ENCODE peak calls at places on chromosomes 7 and 10, in five cellular contexts. S is body of pancreas, K is heart left ventricle, W is HCT116, L is tibial nerve. Z is an unnamed sample.

GRCh38 chr10:61616611-61617010 is 46.1 kb upstream of the CABCOCO1 start:
- DNase-seq in S (no peak), L (no peak), K (no peak), W (no peak), Z (no peak)

GRCh38 chr10:101772895-101773761 is 2.8 kb downstream of the FGF8 start:
- DNase-seq in L (no peak), S (no peak), K (no peak), W (no peak), Z (peak)

GRCh38 chr7:134693256-134693655 is 46.6 kb downstream of the BPGM start:
- DNase-seq in L (no peak), W (no peak), S (no peak), K (no peak), Z (no peak)

GRCh38 chr10:117413928-117414618 is 38.8 kb upstream of the PDZD8 start:
- DNase-seq in S (no peak), K (no peak), L (no peak), W (no peak), Z (peak)

GRCh38 chr7:6448943-6449543 is 1.3 kb upstream of the DAGLB start:
- DNase-seq in L (no peak), K (no peak), S (peak), W (no peak), Z (no peak)

GRCh38 chr10:68371604-68372003 is 35.5 kb downstream of the RUFY2 start:
- DNase-seq in W (no peak), S (no peak), L (no peak), K (no peak), Z (no peak)

GRCh38 chr7:153390955-153391354 is 631.4 kb downstream of the ACTR3B start:
- DNase-seq in L (no peak), W (no peak), S (no peak), K (no peak), Z (no peak)

GRCh38 chr10:132112611-132113010 is 46.9 kb downstream of the JAKMIP3 start:
- DNase-seq in L (no peak), W (no peak), K (no peak), S (no peak), Z (peak)

GRCh38 chr7:101125989-101126650 is 784 bp upstream of the SERPINE1 start:
- DNase-seq in W (no peak), L (peak), S (peak), K (peak), Z (peak)

GRCh38 chr10:63458177-63458576 is 7.6 kb downstream of the JMJD1C start:
- DNase-seq in S (no peak), K (no peak), W (no peak), L (no peak), Z (no peak)

GRCh38 chr7:30171753-30172447 is 37.1 kb downstream of the MTURN start:
- DNase-seq in W (no peak), L (no peak), S (no peak), K (no peak), Z (no peak)

GRCh38 chr7:133629696-133630095 is 376.8 kb downstream of the EXOC4 start:
- DNase-seq in S (no peak), W (no peak), L (no peak), K (no peak), Z (no peak)

GRCh38 chr10:29849434-29849833 is 210.0 kb downstream of the JCAD start:
- DNase-seq in K (no peak), W (no peak), S (no peak), L (no peak), Z (no peak)

GRCh38 chr10:79490400-79491081 is 21.8 kb upstream of the EIF5AL1 start:
- DNase-seq in L (no peak), S (no peak), W (no peak), K (peak), Z (peak)

GRCh38 chr7:95811846-95812445 is 39.6 kb downstream of the DYNC1I1 start:
- DNase-seq in S (no peak), L (no peak), K (no peak), W (no peak), Z (no peak)

GRCh38 chr7:53095731-53096501 is 60.5 kb downstream of the POM121L12 start:
- DNase-seq in K (no peak), S (no peak), W (no peak), L (no peak), Z (no peak)

GRCh38 chr7:122182081-122182480 is 38.0 kb upstream of the AASS start:
- DNase-seq in K (no peak), L (no peak), S (no peak), W (no peak), Z (no peak)

GRCh38 chr7:94354950-94355349 is 39.7 kb upstream of the COL1A2 start:
- DNase-seq in W (no peak), L (no peak), K (no peak), S (no peak), Z (no peak)

GRCh38 chr7:99794585-99795502 is 10.9 kb upstream of the CYP3A4 start:
- DNase-seq in S (peak), L (no peak), W (no peak), K (no peak), Z (no peak)

GRCh38 chr10:75803816-75804576 is 372.6 kb downstream of the LRMDA start:
- DNase-seq in K (no peak), W (no peak), L (peak), S (peak), Z (no peak)

GRCh38 chr7:143519411-143520131 is 41.9 kb downstream of the TAS2R41 start:
- DNase-seq in S (no peak), L (no peak), K (peak), W (no peak), Z (no peak)

GRCh38 chr7:42932861-42933591 is 850 bp downstream of the MRPL32 start:
- DNase-seq in S (no peak), W (no peak), L (no peak), K (no peak), Z (no peak)

GRCh38 chr7:90973146-90973545 is 291.1 kb upstream of the FZD1 start:
- DNase-seq in S (no peak), L (no peak), W (no peak), K (no peak), Z (no peak)

GRCh38 chr7:105990726-105991465 is 27.8 kb downstream of the CDHR3 start:
- DNase-seq in W (no peak), L (no peak), K (no peak), S (no peak), Z (no peak)

GRCh38 chr10:112728118-112728963 is 221.7 kb upstream of the TCF7L2 start:
- DNase-seq in S (no peak), K (no peak), L (no peak), W (no peak), Z (no peak)

GRCh38 chr10:133388265-133388972 is 5.5 kb upstream of the MTG1 start:
- DNase-seq in W (no peak), K (no peak), L (no peak), S (no peak), Z (no peak)

GRCh38 chr7:107971613-107972012 is 31.3 kb downstream of the LAMB1 start:
- DNase-seq in L (no peak), S (no peak), K (no peak), W (no peak), Z (no peak)

GRCh38 chr7:80466638-80467037 is 45.2 kb downstream of the GNAT3 start:
- DNase-seq in W (no peak), K (no peak), L (no peak), S (no peak), Z (no peak)

GRCh38 chr10:47286591-47287325 is 13.2 kb upstream of the GDF10 start:
- DNase-seq in S (no peak), K (no peak), L (no peak), W (no peak), Z (no peak)

GRCh38 chr7:103380395-103381191 is 33.1 kb downstream of the PSMC2 start:
- DNase-seq in L (no peak), K (no peak), S (no peak), W (no peak), Z (no peak)

GRCh38 chr7:31464601-31465000 is 49.3 kb upstream of the ITPRID1 start:
- DNase-seq in K (no peak), W (no peak), S (no peak), L (no peak), Z (no peak)

GRCh38 chr10:133249094-133249780 is 11.6 kb downstream of the VENTX start:
- DNase-seq in W (no peak), S (no peak), K (no peak), L (no peak), Z (no peak)

GRCh38 chr10:113494736-113495135 is 58.1 kb upstream of the HABP2 start:
- DNase-seq in W (no peak), K (no peak), L (no peak), S (no peak), Z (no peak)

DNA sequence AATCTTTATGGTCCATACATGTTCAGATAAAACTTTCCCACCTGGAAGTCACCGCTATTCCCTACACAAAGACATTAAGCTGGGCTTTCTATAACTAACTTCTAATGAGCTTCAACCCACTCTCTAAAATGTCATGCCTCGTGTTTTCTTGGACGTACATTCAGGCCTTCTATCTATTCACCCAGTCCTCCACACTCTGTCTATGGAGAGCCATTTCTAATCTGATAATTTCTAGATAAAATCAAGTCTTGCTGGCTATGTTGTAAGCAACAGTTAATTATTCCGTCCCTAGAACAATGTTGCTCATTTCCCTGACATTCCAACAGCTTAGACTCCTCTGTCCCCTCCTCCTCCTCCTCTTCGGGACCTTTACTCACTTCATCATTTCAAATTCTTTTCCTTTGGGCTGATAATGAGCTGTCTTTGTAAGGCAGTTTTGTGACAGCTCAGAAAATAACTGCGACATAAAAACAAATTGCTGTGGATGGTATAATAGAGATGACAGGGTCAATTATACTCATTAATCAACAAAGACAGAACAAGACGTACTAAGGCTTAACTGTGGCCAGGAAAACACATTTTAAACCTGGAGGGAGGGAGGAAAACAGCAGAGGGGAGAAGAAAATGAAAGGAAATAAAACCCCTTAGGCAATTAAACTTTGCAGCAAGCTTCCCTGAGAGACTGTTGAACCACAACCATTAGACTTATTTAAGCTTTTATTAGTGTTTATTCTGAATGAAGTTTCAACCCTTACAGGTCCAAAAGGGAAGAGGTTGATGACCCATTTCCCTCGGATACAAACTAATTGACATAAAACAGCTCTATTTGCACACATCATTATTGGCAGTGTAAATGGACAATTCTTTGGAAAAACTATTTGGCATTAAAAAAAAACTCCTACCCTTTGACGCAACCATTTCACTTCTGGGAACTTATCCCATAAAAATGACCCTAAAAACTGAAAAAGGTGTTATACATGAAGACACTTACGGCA is 179.1 kb downstream of the SFMBT2 start:
- DNase-seq in W (no peak), S (no peak), L (no peak), K (no peak), Z (no peak)
- H3K4me3 ChIP-seq in W (no peak), S (no peak), L (no peak), K (no peak), Z (no peak)

DNA sequence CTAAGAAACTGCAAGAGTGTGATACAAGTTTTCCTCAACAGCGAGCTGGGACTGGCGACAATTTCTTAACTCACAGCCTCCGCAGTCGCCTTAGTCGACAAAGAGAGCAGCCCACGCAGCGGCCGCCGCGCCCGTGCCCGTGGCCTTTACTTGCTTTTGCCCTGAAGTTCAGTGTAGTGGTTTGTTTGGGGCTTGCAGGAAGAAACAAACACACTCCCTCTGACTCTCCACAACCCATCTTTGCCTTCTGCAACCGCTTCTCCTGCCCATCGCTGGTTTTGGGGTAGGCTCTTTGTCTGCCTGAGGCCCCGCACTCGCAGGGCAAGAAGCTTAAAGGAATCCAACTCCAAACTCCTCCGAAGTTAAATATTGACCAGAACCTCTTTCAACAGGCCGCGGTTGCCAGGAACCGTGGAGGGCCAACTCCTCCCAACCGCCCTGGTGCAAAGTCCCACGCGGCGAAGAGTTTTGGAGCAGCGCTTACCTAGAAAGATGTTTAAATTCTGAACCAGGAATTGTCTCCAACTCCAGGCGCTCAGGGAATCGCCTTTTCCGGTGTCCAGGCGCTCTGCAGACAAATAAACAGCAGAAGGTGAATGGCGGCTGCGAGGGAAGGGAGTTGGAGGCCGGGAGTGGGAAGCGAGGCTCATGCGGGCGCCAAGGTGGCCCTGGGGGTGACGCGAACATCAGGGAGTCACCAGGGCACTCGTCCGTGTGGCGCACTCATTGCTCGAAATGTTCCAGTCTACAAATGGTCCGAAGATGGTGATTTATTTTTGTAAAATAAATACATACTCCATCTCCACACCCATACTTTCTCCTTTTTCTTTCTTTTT is 8.3 kb downstream of the HOXA4 start:
- DNase-seq in W (no peak), K (no peak), S (no peak), L (no peak), Z (peak)
- TF ChIP-seq POLR2A in W (no peak), K (no peak), S (no peak), L (no peak), Z (no peak)

DNA sequence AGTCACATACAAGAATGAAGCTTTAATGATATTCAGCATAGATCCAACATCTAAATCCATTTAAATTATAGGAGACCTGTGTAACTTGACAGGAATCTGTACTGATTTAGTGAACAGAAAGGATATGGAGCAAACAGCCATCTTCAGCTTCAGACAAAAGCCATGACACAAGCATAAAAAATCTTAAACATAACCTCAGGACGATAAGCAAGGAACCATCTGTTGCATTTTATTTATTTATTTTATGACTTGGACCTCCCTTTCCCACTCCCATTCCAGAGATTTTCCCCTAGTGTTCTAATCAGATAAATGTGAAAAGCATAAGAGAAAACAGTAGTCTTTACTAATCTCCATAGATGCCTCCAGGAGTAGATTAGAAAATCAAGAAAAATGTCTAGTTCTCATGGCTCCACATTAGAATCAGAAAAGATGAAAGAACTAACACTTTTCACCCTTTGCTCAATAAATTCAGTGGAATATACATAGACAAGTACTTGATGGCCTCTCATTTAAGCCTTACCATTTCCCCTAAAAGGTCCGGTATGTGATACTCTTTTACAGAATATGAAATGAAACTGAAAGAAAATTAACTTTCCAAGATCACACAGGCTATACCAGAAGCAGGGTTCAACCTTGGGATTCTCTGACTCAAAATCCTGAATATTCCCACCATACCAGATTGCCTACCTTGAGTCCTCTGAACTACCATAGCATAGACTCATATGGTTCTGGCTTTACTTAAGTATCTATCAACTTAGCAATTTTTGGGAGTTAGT is 15.2 kb downstream of the CACNA2D1 start:
- DNase-seq in L (no peak), S (no peak), K (no peak), W (no peak), Z (no peak)
- H3K4me3 ChIP-seq in L (no peak), S (no peak), K (no peak), W (no peak), Z (no peak)

DNA sequence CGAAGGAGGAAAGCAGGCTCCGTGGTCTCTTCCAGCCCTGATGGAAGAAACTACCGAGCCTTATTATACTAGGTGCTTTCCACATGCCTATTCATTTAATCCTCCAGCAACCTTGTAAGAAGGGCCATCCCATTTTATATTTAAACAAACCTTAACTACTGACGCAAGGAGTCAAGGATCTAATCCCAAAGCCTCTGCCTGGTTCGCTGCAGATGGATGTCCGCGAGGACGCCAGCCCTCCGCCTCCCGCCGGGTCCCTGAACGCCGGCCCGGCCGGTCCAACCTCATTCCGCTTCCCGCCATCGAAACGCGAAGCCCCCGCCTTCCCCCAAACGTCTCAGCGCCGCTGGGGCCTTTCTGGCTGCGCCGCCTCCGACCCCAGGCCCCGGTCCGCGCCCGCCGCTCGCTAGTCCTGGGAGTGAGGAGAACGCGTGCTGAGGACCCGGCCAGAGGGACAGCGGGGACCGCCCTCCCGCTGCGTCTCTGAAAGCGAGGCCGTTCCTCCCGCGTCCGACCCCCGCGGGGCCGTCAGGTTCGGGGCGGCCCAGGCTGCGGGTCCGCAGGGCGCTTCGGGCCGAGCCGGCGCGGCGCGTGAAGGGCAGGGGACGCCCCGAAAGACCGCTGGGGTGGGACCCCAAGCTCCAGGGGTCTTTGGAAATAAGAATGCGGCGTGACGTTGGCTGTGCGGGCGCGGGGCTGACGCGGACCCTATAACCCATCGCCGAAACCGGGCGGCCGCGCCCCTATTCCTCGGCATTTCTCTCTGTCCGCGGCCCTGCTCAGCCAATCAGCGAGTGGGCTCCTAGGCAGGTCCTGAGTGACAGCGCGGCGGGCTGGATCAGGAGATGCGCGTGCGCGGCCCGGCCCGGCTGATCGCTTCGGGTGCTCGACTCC is 448 bp upstream of the ATP6V0E2 start:
- DNase-seq in S (peak), L (peak), W (peak), K (peak), Z (peak)
- TF ChIP-seq POLR2A in S (no peak), L (peak), W (peak), K (peak), Z (no peak)

GRCh38 chr7:55306331-55306730 is 58.8 kb upstream of the LANCL2 start:
- DNase-seq in W (no peak), S (no peak), L (no peak), K (no peak), Z (no peak)
- H3K4me3 ChIP-seq in W (no peak), S (no peak), L (no peak), K (no peak), Z (no peak)

GRCh38 chr10:100534726-100535125 is 1.0 kb upstream of the HIF1AN start:
- DNase-seq in W (no peak), L (no peak), S (no peak), K (no peak), Z (peak)

GRCh38 chr10:100531761-100532160 is 2.1 kb upstream of the NDUFB8 start:
- DNase-seq in S (no peak), L (no peak), W (no peak), K (no peak), Z (no peak)

GRCh38 chr10:100535338-100535714 is 417 bp upstream of the HIF1AN start:
- DNase-seq in L (no peak), W (no peak), S (no peak), K (no peak), Z (no peak)

GRCh38 chr10:100537475-100537874 is 1.7 kb downstream of the HIF1AN start:
- DNase-seq in L (no peak), S (no peak), W (no peak), K (no peak), Z (no peak)

GRCh38 chr10:100535715-100536353 is at the start of gene HIF1AN:
- DNase-seq in K (peak), L (peak), W (peak), S (peak), Z (peak)
- TF ChIP-seq POLR2A in K (no peak), L (peak), W (peak), S (peak), Z (peak)

Z was measured in lower leg skin.